ENCODE peak calls at places on chromosomes 11 and 22, in five cellular contexts. One of them, this sample, is unnamed.

GRCh38 chr11:86740628-86741488 is 59.5 kb upstream of the PRSS23 start:
- DNase-seq in transverse colon: peak; percentile 32
- DNase-seq in activated naive CD8-positive, alpha-beta T cell treated with anti-CD3 and anti-CD28 coated beads for 36 hours: no peak
- DNase-seq in NCI-H345: no peak
- DNase-seq in brain pericyte: peak; percentile 86
- DNase-seq in this sample: peak; percentile 98

GRCh38 chr11:33734441-33735165 is 1.6 kb downstream of the CD59 start:
- DNase-seq in NCI-H345: no peak
- DNase-seq in brain pericyte: no peak
- DNase-seq in transverse colon: peak; percentile 46
- DNase-seq in activated naive CD8-positive, alpha-beta T cell treated with anti-CD3 and anti-CD28 coated beads for 36 hours: no peak
- DNase-seq in this sample: peak; percentile 64

GRCh38 chr11:85307381-85307780 is 319.8 kb downstream of the DLG2 start:
- DNase-seq in brain pericyte: no peak
- DNase-seq in NCI-H345: no peak
- DNase-seq in activated naive CD8-positive, alpha-beta T cell treated with anti-CD3 and anti-CD28 coated beads for 36 hours: no peak
- DNase-seq in transverse colon: no peak
- DNase-seq in this sample: peak; percentile 46

GRCh38 chr11:1292018-1292643 is 17.3 kb downstream of the TOLLIP start:
- DNase-seq in activated naive CD8-positive, alpha-beta T cell treated with anti-CD3 and anti-CD28 coated beads for 36 hours: no peak
- DNase-seq in transverse colon: no peak
- DNase-seq in NCI-H345: no peak
- DNase-seq in brain pericyte: no peak
- DNase-seq in this sample: no peak

GRCh38 chr11:61158691-61159381 is 2.4 kb downstream of the VPS37C start:
- DNase-seq in transverse colon: peak; percentile 34
- DNase-seq in brain pericyte: no peak
- DNase-seq in activated naive CD8-positive, alpha-beta T cell treated with anti-CD3 and anti-CD28 coated beads for 36 hours: no peak
- DNase-seq in NCI-H345: peak; percentile 38
- DNase-seq in this sample: peak; percentile 80

GRCh38 chr11:64606796-64607380 is 15.9 kb downstream of the SLC22A12 start:
- DNase-seq in transverse colon: no peak
- DNase-seq in activated naive CD8-positive, alpha-beta T cell treated with anti-CD3 and anti-CD28 coated beads for 36 hours: no peak
- DNase-seq in brain pericyte: no peak
- DNase-seq in NCI-H345: no peak
- DNase-seq in this sample: no peak

GRCh38 chr22:24133187-24133965 is 47.9 kb upstream of the SUSD2 start:
- DNase-seq in NCI-H345: no peak
- DNase-seq in transverse colon: no peak
- DNase-seq in activated naive CD8-positive, alpha-beta T cell treated with anti-CD3 and anti-CD28 coated beads for 36 hours: peak; percentile 35
- DNase-seq in brain pericyte: no peak
- DNase-seq in this sample: peak; percentile 9

GRCh38 chr11:112497826-112498225 is 237.2 kb upstream of the PLET1 start:
- DNase-seq in transverse colon: no peak
- DNase-seq in NCI-H345: no peak
- DNase-seq in brain pericyte: no peak
- DNase-seq in activated naive CD8-positive, alpha-beta T cell treated with anti-CD3 and anti-CD28 coated beads for 36 hours: no peak
- DNase-seq in this sample: no peak

GRCh38 chr11:17750013-17750816 is 15.6 kb downstream of the KCNC1 start:
- DNase-seq in activated naive CD8-positive, alpha-beta T cell treated with anti-CD3 and anti-CD28 coated beads for 36 hours: no peak
- DNase-seq in brain pericyte: no peak
- DNase-seq in transverse colon: no peak
- DNase-seq in NCI-H345: no peak
- DNase-seq in this sample: no peak

GRCh38 chr11:35047179-35047578 is 91.8 kb upstream of the CD44 start:
- DNase-seq in NCI-H345: no peak
- DNase-seq in brain pericyte: no peak
- DNase-seq in activated naive CD8-positive, alpha-beta T cell treated with anti-CD3 and anti-CD28 coated beads for 36 hours: no peak
- DNase-seq in transverse colon: no peak
- DNase-seq in this sample: no peak

GRCh38 chr22:44248926-44249325 is 63.8 kb downstream of the SHISAL1 start:
- DNase-seq in activated naive CD8-positive, alpha-beta T cell treated with anti-CD3 and anti-CD28 coated beads for 36 hours: no peak
- DNase-seq in brain pericyte: no peak
- DNase-seq in NCI-H345: no peak
- DNase-seq in transverse colon: no peak
- DNase-seq in this sample: no peak

GRCh38 chr11:32385998-32386397 is 49.3 kb downstream of the WT1 start:
- DNase-seq in brain pericyte: no peak
- DNase-seq in activated naive CD8-positive, alpha-beta T cell treated with anti-CD3 and anti-CD28 coated beads for 36 hours: no peak
- DNase-seq in transverse colon: peak; percentile 24
- DNase-seq in NCI-H345: no peak
- DNase-seq in this sample: peak; percentile 53

GRCh38 chr22:49369726-49370717 is 457.7 kb downstream of the BRD1 start:
- DNase-seq in activated naive CD8-positive, alpha-beta T cell treated with anti-CD3 and anti-CD28 coated beads for 36 hours: no peak
- DNase-seq in transverse colon: no peak
- DNase-seq in brain pericyte: no peak
- DNase-seq in NCI-H345: no peak
- DNase-seq in this sample: no peak

GRCh38 chr11:112367453-112367852 is 106.8 kb upstream of the PLET1 start:
- DNase-seq in NCI-H345: no peak
- DNase-seq in brain pericyte: no peak
- DNase-seq in transverse colon: no peak
- DNase-seq in activated naive CD8-positive, alpha-beta T cell treated with anti-CD3 and anti-CD28 coated beads for 36 hours: no peak
- DNase-seq in this sample: no peak

GRCh38 chr11:22304337-22304961 is 33.7 kb upstream of the SLC17A6 start:
- DNase-seq in transverse colon: no peak
- DNase-seq in NCI-H345: peak; percentile 54
- DNase-seq in activated naive CD8-positive, alpha-beta T cell treated with anti-CD3 and anti-CD28 coated beads for 36 hours: no peak
- DNase-seq in brain pericyte: no peak
- DNase-seq in this sample: peak; percentile 57

GRCh38 chr11:44043157-44043556 is 4.6 kb upstream of the ACCSL start:
- DNase-seq in activated naive CD8-positive, alpha-beta T cell treated with anti-CD3 and anti-CD28 coated beads for 36 hours: no peak
- DNase-seq in transverse colon: no peak
- DNase-seq in NCI-H345: no peak
- DNase-seq in brain pericyte: no peak
- DNase-seq in this sample: no peak

GRCh38 chr11:45400594-45400993 is 114.5 kb upstream of the SYT13 start:
- DNase-seq in activated naive CD8-positive, alpha-beta T cell treated with anti-CD3 and anti-CD28 coated beads for 36 hours: no peak
- DNase-seq in brain pericyte: no peak
- DNase-seq in NCI-H345: no peak
- DNase-seq in transverse colon: no peak
- DNase-seq in this sample: peak; percentile 77

GRCh38 chr11:12060385-12060980 is 49.9 kb upstream of the MICAL2 start:
- DNase-seq in transverse colon: no peak
- DNase-seq in NCI-H345: no peak
- DNase-seq in activated naive CD8-positive, alpha-beta T cell treated with anti-CD3 and anti-CD28 coated beads for 36 hours: no peak
- DNase-seq in brain pericyte: no peak
- DNase-seq in this sample: no peak

GRCh38 chr11:100624346-100624745 is 62.7 kb upstream of the ARHGAP42 start:
- DNase-seq in brain pericyte: no peak
- DNase-seq in NCI-H345: no peak
- DNase-seq in activated naive CD8-positive, alpha-beta T cell treated with anti-CD3 and anti-CD28 coated beads for 36 hours: no peak
- DNase-seq in transverse colon: no peak
- DNase-seq in this sample: no peak

GRCh38 chr11:33368931-33369330 is 111.8 kb downstream of the HIPK3 start:
- DNase-seq in brain pericyte: no peak
- DNase-seq in NCI-H345: no peak
- DNase-seq in activated naive CD8-positive, alpha-beta T cell treated with anti-CD3 and anti-CD28 coated beads for 36 hours: no peak
- DNase-seq in transverse colon: no peak
- DNase-seq in this sample: no peak

GRCh38 chr22:39405346-39406085 is 5.9 kb downstream of the TAB1 start:
- DNase-seq in transverse colon: no peak
- DNase-seq in NCI-H345: no peak
- DNase-seq in brain pericyte: no peak
- DNase-seq in activated naive CD8-positive, alpha-beta T cell treated with anti-CD3 and anti-CD28 coated beads for 36 hours: peak; percentile 37
- DNase-seq in this sample: peak; percentile 88

GRCh38 chr11:8267831-8268529 is 4.3 kb upstream of the LMO1 start:
- DNase-seq in transverse colon: no peak
- DNase-seq in NCI-H345: peak; percentile 28
- DNase-seq in activated naive CD8-positive, alpha-beta T cell treated with anti-CD3 and anti-CD28 coated beads for 36 hours: peak; percentile 22
- DNase-seq in brain pericyte: no peak
- DNase-seq in this sample: peak; percentile 35

GRCh38 chr11:129733384-129733783 is 82.3 kb upstream of the TMEM45B start:
- DNase-seq in activated naive CD8-positive, alpha-beta T cell treated with anti-CD3 and anti-CD28 coated beads for 36 hours: no peak
- DNase-seq in transverse colon: no peak
- DNase-seq in NCI-H345: no peak
- DNase-seq in brain pericyte: no peak
- DNase-seq in this sample: no peak

GRCh38 chr11:19604679-19605375 is 107.8 kb upstream of the NAV2 start:
- DNase-seq in activated naive CD8-positive, alpha-beta T cell treated with anti-CD3 and anti-CD28 coated beads for 36 hours: no peak
- DNase-seq in NCI-H345: no peak
- DNase-seq in brain pericyte: no peak
- DNase-seq in transverse colon: no peak
- DNase-seq in this sample: no peak

GRCh38 chr22:46750861-46751260 is 11.6 kb upstream of the TBC1D22A start:
- DNase-seq in activated naive CD8-positive, alpha-beta T cell treated with anti-CD3 and anti-CD28 coated beads for 36 hours: no peak
- DNase-seq in NCI-H345: no peak
- DNase-seq in brain pericyte: no peak
- DNase-seq in transverse colon: peak; percentile 80
- DNase-seq in this sample: no peak

GRCh38 chr22:40819741-40820140 is 595 bp upstream of the SLC25A17 start:
- DNase-seq in NCI-H345: no peak
- DNase-seq in brain pericyte: no peak
- DNase-seq in transverse colon: no peak
- DNase-seq in activated naive CD8-positive, alpha-beta T cell treated with anti-CD3 and anti-CD28 coated beads for 36 hours: no peak
- DNase-seq in this sample: peak; percentile 71

GRCh38 chr11:116357769-116358544 is 414.8 kb downstream of the BUD13 start:
- DNase-seq in activated naive CD8-positive, alpha-beta T cell treated with anti-CD3 and anti-CD28 coated beads for 36 hours: peak; percentile 8
- DNase-seq in NCI-H345: no peak
- DNase-seq in brain pericyte: no peak
- DNase-seq in transverse colon: peak; percentile 37
- DNase-seq in this sample: peak; percentile 18

This sample was measured in GM23248.